ENCODE peak calls at places on chromosome 1, in ten cellular contexts. One of them, this sample, is unnamed.

GRCh38 chr1:43878854-43879253 is 54.7 kb upstream of the ARTN start:
- DNase-seq in EL: no peak
- DNase-seq in GM23248: no peak
- DNase-seq in fibroblast of pulmonary artery: no peak
- DNase-seq in HEK293T: no peak
- DNase-seq in activated CD4-positive, alpha-beta T cell treated with anti-CD3 and anti-CD28 coated beads for 24 hours: no peak
- DNase-seq in hepatic stellate cell: no peak
- DNase-seq in small intestine: no peak
- DNase-seq in CD4-positive, alpha-beta T cell: no peak
- DNase-seq in KG1: no peak
- DNase-seq in this sample: no peak

GRCh38 chr1:225896937-225897549 is 8.1 kb upstream of the LEFTY1 start:
- DNase-seq in KG1: no peak
- DNase-seq in CD4-positive, alpha-beta T cell: peak; percentile 48
- DNase-seq in HEK293T: no peak
- DNase-seq in EL: no peak
- DNase-seq in GM23248: no peak
- DNase-seq in activated CD4-positive, alpha-beta T cell treated with anti-CD3 and anti-CD28 coated beads for 24 hours: peak; percentile 54
- DNase-seq in small intestine: peak; percentile 77
- DNase-seq in hepatic stellate cell: no peak
- DNase-seq in fibroblast of pulmonary artery: no peak
- DNase-seq in this sample: peak; percentile 85

GRCh38 chr1:205961970-205962820 is 18.9 kb upstream of the SLC26A9 start:
- DNase-seq in CD4-positive, alpha-beta T cell: no peak
- DNase-seq in HEK293T: no peak
- DNase-seq in small intestine: no peak
- DNase-seq in activated CD4-positive, alpha-beta T cell treated with anti-CD3 and anti-CD28 coated beads for 24 hours: no peak
- DNase-seq in EL: peak; percentile 46
- DNase-seq in hepatic stellate cell: no peak
- DNase-seq in GM23248: peak; percentile 35
- DNase-seq in KG1: no peak
- DNase-seq in fibroblast of pulmonary artery: peak; percentile 68
- DNase-seq in this sample: no peak

GRCh38 chr1:18343646-18344045 is 137.1 kb upstream of the KLHDC7A start:
- DNase-seq in fibroblast of pulmonary artery: no peak
- DNase-seq in GM23248: no peak
- DNase-seq in CD4-positive, alpha-beta T cell: no peak
- DNase-seq in KG1: no peak
- DNase-seq in HEK293T: no peak
- DNase-seq in small intestine: no peak
- DNase-seq in activated CD4-positive, alpha-beta T cell treated with anti-CD3 and anti-CD28 coated beads for 24 hours: no peak
- DNase-seq in hepatic stellate cell: no peak
- DNase-seq in EL: no peak
- DNase-seq in this sample: no peak

GRCh38 chr1:100039571-100039970 is 69.8 kb downstream of the SLC35A3 start:
- DNase-seq in HEK293T: no peak
- DNase-seq in activated CD4-positive, alpha-beta T cell treated with anti-CD3 and anti-CD28 coated beads for 24 hours: no peak
- DNase-seq in EL: no peak
- DNase-seq in small intestine: no peak
- DNase-seq in CD4-positive, alpha-beta T cell: no peak
- DNase-seq in fibroblast of pulmonary artery: no peak
- DNase-seq in hepatic stellate cell: no peak
- DNase-seq in GM23248: peak; percentile 20
- DNase-seq in KG1: no peak
- DNase-seq in this sample: no peak

GRCh38 chr1:1479547-1480483 is 8.2 kb downstream of the ATAD3B start:
- DNase-seq in small intestine: no peak
- DNase-seq in GM23248: no peak
- DNase-seq in EL: no peak
- DNase-seq in activated CD4-positive, alpha-beta T cell treated with anti-CD3 and anti-CD28 coated beads for 24 hours: no peak
- DNase-seq in HEK293T: no peak
- DNase-seq in CD4-positive, alpha-beta T cell: no peak
- DNase-seq in fibroblast of pulmonary artery: no peak
- DNase-seq in KG1: no peak
- DNase-seq in hepatic stellate cell: no peak
- DNase-seq in this sample: no peak

GRCh38 chr1:205576805-205577761 is 54.7 kb downstream of the ELK4 start:
- DNase-seq in EL: no peak
- DNase-seq in HEK293T: no peak
- DNase-seq in activated CD4-positive, alpha-beta T cell treated with anti-CD3 and anti-CD28 coated beads for 24 hours: no peak
- DNase-seq in KG1: no peak
- DNase-seq in GM23248: no peak
- DNase-seq in CD4-positive, alpha-beta T cell: no peak
- DNase-seq in fibroblast of pulmonary artery: no peak
- DNase-seq in hepatic stellate cell: no peak
- DNase-seq in small intestine: no peak
- DNase-seq in this sample: no peak

GRCh38 chr1:162178432-162178831 is 108.9 kb downstream of the NOS1AP start:
- DNase-seq in fibroblast of pulmonary artery: no peak
- DNase-seq in small intestine: no peak
- DNase-seq in GM23248: no peak
- DNase-seq in CD4-positive, alpha-beta T cell: no peak
- DNase-seq in HEK293T: no peak
- DNase-seq in KG1: no peak
- DNase-seq in activated CD4-positive, alpha-beta T cell treated with anti-CD3 and anti-CD28 coated beads for 24 hours: no peak
- DNase-seq in EL: no peak
- DNase-seq in hepatic stellate cell: no peak
- DNase-seq in this sample: no peak

GRCh38 chr1:13764533-13764932 is 64.5 kb downstream of the PRDM2 start:
- DNase-seq in EL: peak; percentile 54
- DNase-seq in activated CD4-positive, alpha-beta T cell treated with anti-CD3 and anti-CD28 coated beads for 24 hours: no peak
- DNase-seq in hepatic stellate cell: no peak
- DNase-seq in CD4-positive, alpha-beta T cell: no peak
- DNase-seq in GM23248: peak; percentile 27
- DNase-seq in fibroblast of pulmonary artery: peak; percentile 48
- DNase-seq in HEK293T: no peak
- DNase-seq in small intestine: no peak
- DNase-seq in KG1: no peak
- DNase-seq in this sample: no peak

GRCh38 chr1:34163792-34164509 is 1.1 kb downstream of the CSMD2 start:
- DNase-seq in hepatic stellate cell: no peak
- DNase-seq in KG1: no peak
- DNase-seq in EL: peak; percentile 1
- DNase-seq in activated CD4-positive, alpha-beta T cell treated with anti-CD3 and anti-CD28 coated beads for 24 hours: no peak
- DNase-seq in HEK293T: no peak
- DNase-seq in fibroblast of pulmonary artery: no peak
- DNase-seq in CD4-positive, alpha-beta T cell: no peak
- DNase-seq in small intestine: no peak
- DNase-seq in GM23248: peak; percentile 74
- DNase-seq in this sample: no peak

GRCh38 chr1:12525311-12526181 is 92.5 kb downstream of the DHRS3 start:
- DNase-seq in EL: no peak
- DNase-seq in GM23248: no peak
- DNase-seq in activated CD4-positive, alpha-beta T cell treated with anti-CD3 and anti-CD28 coated beads for 24 hours: no peak
- DNase-seq in KG1: no peak
- DNase-seq in small intestine: peak; percentile 80
- DNase-seq in hepatic stellate cell: no peak
- DNase-seq in fibroblast of pulmonary artery: peak; percentile 52
- DNase-seq in CD4-positive, alpha-beta T cell: no peak
- DNase-seq in HEK293T: no peak
- DNase-seq in this sample: no peak

GRCh38 chr1:91891969-91892368 is 6.0 kb upstream of the TGFBR3 start:
- DNase-seq in HEK293T: no peak
- DNase-seq in KG1: no peak
- DNase-seq in GM23248: no peak
- DNase-seq in activated CD4-positive, alpha-beta T cell treated with anti-CD3 and anti-CD28 coated beads for 24 hours: no peak
- DNase-seq in fibroblast of pulmonary artery: peak; percentile 47
- DNase-seq in EL: peak; percentile 64
- DNase-seq in hepatic stellate cell: no peak
- DNase-seq in CD4-positive, alpha-beta T cell: no peak
- DNase-seq in small intestine: no peak
- DNase-seq in this sample: no peak